ENCODE peak calls at places on chromosomes 1 and 21, in ten cellular contexts. One of them, this sample, is unnamed.

GRCh38 chr1:198598796-198599321 is 40.0 kb upstream of the PTPRC start:
- DNase-seq in gastrocnemius medialis: no peak
- DNase-seq in progenitor cell of endocrine pancreas: no peak
- DNase-seq in amniotic stem cell: no peak
- DNase-seq in stimulated activated CD4-positive, alpha-beta T cell treated with anti-CD3 and anti-CD28 coated beads, Interleukin-15, amount 100 ng/mL, for 48 hours: no peak
- DNase-seq in T-helper 2 cell: no peak
- DNase-seq in AG09309: no peak
- DNase-seq in Kasumi-1: no peak
- DNase-seq in T-cell: no peak
- DNase-seq in activated T-helper 9 cell treated with anti-CD3 and anti-CD28 coated beads, Interleukin-2, amount 50 U/mL, for 16 hours: no peak
- DNase-seq in this sample: peak; percentile 29

GRCh38 chr1:62676606-62677356 is 11.4 kb downstream of the DOCK7 start:
- DNase-seq in Kasumi-1: peak; percentile 18
- DNase-seq in amniotic stem cell: peak; percentile 41
- DNase-seq in T-cell: no peak
- DNase-seq in gastrocnemius medialis: no peak
- DNase-seq in AG09309: no peak
- DNase-seq in T-helper 2 cell: no peak
- DNase-seq in activated T-helper 9 cell treated with anti-CD3 and anti-CD28 coated beads, Interleukin-2, amount 50 U/mL, for 16 hours: no peak
- DNase-seq in stimulated activated CD4-positive, alpha-beta T cell treated with anti-CD3 and anti-CD28 coated beads, Interleukin-15, amount 100 ng/mL, for 48 hours: no peak
- DNase-seq in progenitor cell of endocrine pancreas: no peak
- DNase-seq in this sample: no peak

GRCh38 chr1:211813590-211813989 is 17.0 kb downstream of the LPGAT1 start:
- DNase-seq in activated T-helper 9 cell treated with anti-CD3 and anti-CD28 coated beads, Interleukin-2, amount 50 U/mL, for 16 hours: no peak
- DNase-seq in progenitor cell of endocrine pancreas: no peak
- DNase-seq in Kasumi-1: no peak
- DNase-seq in stimulated activated CD4-positive, alpha-beta T cell treated with anti-CD3 and anti-CD28 coated beads, Interleukin-15, amount 100 ng/mL, for 48 hours: no peak
- DNase-seq in T-cell: no peak
- DNase-seq in amniotic stem cell: no peak
- DNase-seq in gastrocnemius medialis: peak; percentile 85
- DNase-seq in AG09309: peak; percentile 23
- DNase-seq in T-helper 2 cell: no peak
- DNase-seq in this sample: no peak

GRCh38 chr1:155321577-155322497 is 1.1 kb downstream of the RUSC1 start:
- DNase-seq in activated T-helper 9 cell treated with anti-CD3 and anti-CD28 coated beads, Interleukin-2, amount 50 U/mL, for 16 hours: no peak
- DNase-seq in T-cell: no peak
- DNase-seq in stimulated activated CD4-positive, alpha-beta T cell treated with anti-CD3 and anti-CD28 coated beads, Interleukin-15, amount 100 ng/mL, for 48 hours: no peak
- DNase-seq in Kasumi-1: no peak
- DNase-seq in T-helper 2 cell: no peak
- DNase-seq in AG09309: no peak
- DNase-seq in amniotic stem cell: no peak
- DNase-seq in gastrocnemius medialis: no peak
- DNase-seq in progenitor cell of endocrine pancreas: no peak
- DNase-seq in this sample: no peak

GRCh38 chr1:33342041-33342723 is 21.3 kb upstream of the A3GALT2 start:
- DNase-seq in Kasumi-1: no peak
- DNase-seq in activated T-helper 9 cell treated with anti-CD3 and anti-CD28 coated beads, Interleukin-2, amount 50 U/mL, for 16 hours: no peak
- DNase-seq in T-helper 2 cell: no peak
- DNase-seq in progenitor cell of endocrine pancreas: peak; percentile 43
- DNase-seq in AG09309: peak; percentile 71
- DNase-seq in gastrocnemius medialis: peak; percentile 93
- DNase-seq in amniotic stem cell: peak; percentile 83
- DNase-seq in stimulated activated CD4-positive, alpha-beta T cell treated with anti-CD3 and anti-CD28 coated beads, Interleukin-15, amount 100 ng/mL, for 48 hours: no peak
- DNase-seq in T-cell: no peak
- DNase-seq in this sample: no peak

GRCh38 chr1:241998412-241998921 is 431 bp downstream of the MAP1LC3C start:
- DNase-seq in gastrocnemius medialis: peak; percentile 72
- DNase-seq in amniotic stem cell: peak; percentile 34
- DNase-seq in progenitor cell of endocrine pancreas: peak; percentile 37
- DNase-seq in Kasumi-1: peak; percentile 37
- DNase-seq in T-cell: peak; percentile 27
- DNase-seq in T-helper 2 cell: peak; percentile 16
- DNase-seq in stimulated activated CD4-positive, alpha-beta T cell treated with anti-CD3 and anti-CD28 coated beads, Interleukin-15, amount 100 ng/mL, for 48 hours: peak; percentile 9
- DNase-seq in activated T-helper 9 cell treated with anti-CD3 and anti-CD28 coated beads, Interleukin-2, amount 50 U/mL, for 16 hours: peak; percentile 4
- DNase-seq in AG09309: no peak
- DNase-seq in this sample: peak; percentile 61

GRCh38 chr1:224430511-224431113 is 4.0 kb downstream of the WDR26 start:
- DNase-seq in gastrocnemius medialis: no peak
- DNase-seq in AG09309: no peak
- DNase-seq in progenitor cell of endocrine pancreas: no peak
- DNase-seq in amniotic stem cell: peak; percentile 31
- DNase-seq in T-helper 2 cell: peak; percentile 15
- DNase-seq in stimulated activated CD4-positive, alpha-beta T cell treated with anti-CD3 and anti-CD28 coated beads, Interleukin-15, amount 100 ng/mL, for 48 hours: no peak
- DNase-seq in T-cell: peak; percentile 17
- DNase-seq in activated T-helper 9 cell treated with anti-CD3 and anti-CD28 coated beads, Interleukin-2, amount 50 U/mL, for 16 hours: no peak
- DNase-seq in Kasumi-1: peak; percentile 65
- DNase-seq in this sample: peak; percentile 63

GRCh38 chr1:100556181-100556580 is 18.2 kb downstream of the GPR88 start:
- DNase-seq in stimulated activated CD4-positive, alpha-beta T cell treated with anti-CD3 and anti-CD28 coated beads, Interleukin-15, amount 100 ng/mL, for 48 hours: no peak
- DNase-seq in amniotic stem cell: no peak
- DNase-seq in T-cell: no peak
- DNase-seq in AG09309: no peak
- DNase-seq in Kasumi-1: no peak
- DNase-seq in T-helper 2 cell: no peak
- DNase-seq in progenitor cell of endocrine pancreas: no peak
- DNase-seq in activated T-helper 9 cell treated with anti-CD3 and anti-CD28 coated beads, Interleukin-2, amount 50 U/mL, for 16 hours: no peak
- DNase-seq in gastrocnemius medialis: no peak
- DNase-seq in this sample: no peak

GRCh38 chr1:8764301-8764937 is 53.0 kb downstream of the RERE start:
- DNase-seq in Kasumi-1: no peak
- DNase-seq in amniotic stem cell: no peak
- DNase-seq in T-cell: no peak
- DNase-seq in AG09309: no peak
- DNase-seq in stimulated activated CD4-positive, alpha-beta T cell treated with anti-CD3 and anti-CD28 coated beads, Interleukin-15, amount 100 ng/mL, for 48 hours: no peak
- DNase-seq in T-helper 2 cell: no peak
- DNase-seq in progenitor cell of endocrine pancreas: no peak
- DNase-seq in gastrocnemius medialis: no peak
- DNase-seq in activated T-helper 9 cell treated with anti-CD3 and anti-CD28 coated beads, Interleukin-2, amount 50 U/mL, for 16 hours: no peak
- DNase-seq in this sample: peak; percentile 40

GRCh38 chr1:25828491-25828890 is 8.7 kb downstream of the MTFR1L start:
- DNase-seq in progenitor cell of endocrine pancreas: no peak
- DNase-seq in amniotic stem cell: no peak
- DNase-seq in T-cell: no peak
- DNase-seq in stimulated activated CD4-positive, alpha-beta T cell treated with anti-CD3 and anti-CD28 coated beads, Interleukin-15, amount 100 ng/mL, for 48 hours: no peak
- DNase-seq in Kasumi-1: no peak
- DNase-seq in gastrocnemius medialis: no peak
- DNase-seq in AG09309: no peak
- DNase-seq in T-helper 2 cell: no peak
- DNase-seq in activated T-helper 9 cell treated with anti-CD3 and anti-CD28 coated beads, Interleukin-2, amount 50 U/mL, for 16 hours: no peak
- DNase-seq in this sample: no peak

GRCh38 chr1:39788426-39788757 is 273 bp downstream of the BMP8B start:
- DNase-seq in Kasumi-1: no peak
- DNase-seq in T-cell: no peak
- DNase-seq in stimulated activated CD4-positive, alpha-beta T cell treated with anti-CD3 and anti-CD28 coated beads, Interleukin-15, amount 100 ng/mL, for 48 hours: no peak
- DNase-seq in amniotic stem cell: no peak
- DNase-seq in progenitor cell of endocrine pancreas: no peak
- DNase-seq in activated T-helper 9 cell treated with anti-CD3 and anti-CD28 coated beads, Interleukin-2, amount 50 U/mL, for 16 hours: no peak
- DNase-seq in gastrocnemius medialis: no peak
- DNase-seq in T-helper 2 cell: no peak
- DNase-seq in AG09309: no peak
- DNase-seq in this sample: no peak

GRCh38 chr1:168234846-168235547 is 9.2 kb downstream of the SFT2D2 start:
- DNase-seq in activated T-helper 9 cell treated with anti-CD3 and anti-CD28 coated beads, Interleukin-2, amount 50 U/mL, for 16 hours: no peak
- DNase-seq in Kasumi-1: peak; percentile 64
- DNase-seq in amniotic stem cell: no peak
- DNase-seq in T-helper 2 cell: peak; percentile 7
- DNase-seq in progenitor cell of endocrine pancreas: no peak
- DNase-seq in T-cell: no peak
- DNase-seq in AG09309: no peak
- DNase-seq in stimulated activated CD4-positive, alpha-beta T cell treated with anti-CD3 and anti-CD28 coated beads, Interleukin-15, amount 100 ng/mL, for 48 hours: peak; percentile 43
- DNase-seq in gastrocnemius medialis: no peak
- DNase-seq in this sample: peak; percentile 52

GRCh38 chr1:152440635-152441471 is 26.8 kb upstream of the CRNN start:
- DNase-seq in T-cell: peak; percentile 60
- DNase-seq in T-helper 2 cell: peak; percentile 50
- DNase-seq in activated T-helper 9 cell treated with anti-CD3 and anti-CD28 coated beads, Interleukin-2, amount 50 U/mL, for 16 hours: peak; percentile 40
- DNase-seq in amniotic stem cell: peak; percentile 63
- DNase-seq in gastrocnemius medialis: peak; percentile 29
- DNase-seq in AG09309: no peak
- DNase-seq in progenitor cell of endocrine pancreas: no peak
- DNase-seq in stimulated activated CD4-positive, alpha-beta T cell treated with anti-CD3 and anti-CD28 coated beads, Interleukin-15, amount 100 ng/mL, for 48 hours: peak; percentile 38
- DNase-seq in Kasumi-1: peak; percentile 74
- DNase-seq in this sample: peak; percentile 85

GRCh38 chr1:205507896-205508714 is 3.6 kb downstream of the CDK18 start:
- DNase-seq in Kasumi-1: no peak
- DNase-seq in T-cell: no peak
- DNase-seq in gastrocnemius medialis: no peak
- DNase-seq in stimulated activated CD4-positive, alpha-beta T cell treated with anti-CD3 and anti-CD28 coated beads, Interleukin-15, amount 100 ng/mL, for 48 hours: no peak
- DNase-seq in progenitor cell of endocrine pancreas: no peak
- DNase-seq in amniotic stem cell: no peak
- DNase-seq in AG09309: no peak
- DNase-seq in activated T-helper 9 cell treated with anti-CD3 and anti-CD28 coated beads, Interleukin-2, amount 50 U/mL, for 16 hours: no peak
- DNase-seq in T-helper 2 cell: no peak
- DNase-seq in this sample: no peak

GRCh38 chr1:55718758-55719671 is 503.9 kb upstream of the USP24 start:
- DNase-seq in T-helper 2 cell: no peak
- DNase-seq in stimulated activated CD4-positive, alpha-beta T cell treated with anti-CD3 and anti-CD28 coated beads, Interleukin-15, amount 100 ng/mL, for 48 hours: no peak
- DNase-seq in Kasumi-1: no peak
- DNase-seq in progenitor cell of endocrine pancreas: no peak
- DNase-seq in gastrocnemius medialis: peak; percentile 68
- DNase-seq in activated T-helper 9 cell treated with anti-CD3 and anti-CD28 coated beads, Interleukin-2, amount 50 U/mL, for 16 hours: no peak
- DNase-seq in amniotic stem cell: peak; percentile 85
- DNase-seq in AG09309: peak; percentile 100
- DNase-seq in T-cell: no peak
- DNase-seq in this sample: no peak

GRCh38 chr21:38897532-38898421 is 92.0 kb downstream of the ETS2 start:
- DNase-seq in T-helper 2 cell: no peak
- DNase-seq in Kasumi-1: no peak
- DNase-seq in activated T-helper 9 cell treated with anti-CD3 and anti-CD28 coated beads, Interleukin-2, amount 50 U/mL, for 16 hours: no peak
- DNase-seq in amniotic stem cell: no peak
- DNase-seq in gastrocnemius medialis: peak; percentile 64
- DNase-seq in stimulated activated CD4-positive, alpha-beta T cell treated with anti-CD3 and anti-CD28 coated beads, Interleukin-15, amount 100 ng/mL, for 48 hours: no peak
- DNase-seq in AG09309: no peak
- DNase-seq in progenitor cell of endocrine pancreas: no peak
- DNase-seq in T-cell: no peak
- DNase-seq in this sample: no peak

GRCh38 chr1:113012149-113012548 is 56.2 kb upstream of the SLC16A1 start:
- DNase-seq in T-cell: no peak
- DNase-seq in Kasumi-1: no peak
- DNase-seq in amniotic stem cell: no peak
- DNase-seq in stimulated activated CD4-positive, alpha-beta T cell treated with anti-CD3 and anti-CD28 coated beads, Interleukin-15, amount 100 ng/mL, for 48 hours: no peak
- DNase-seq in gastrocnemius medialis: no peak
- DNase-seq in activated T-helper 9 cell treated with anti-CD3 and anti-CD28 coated beads, Interleukin-2, amount 50 U/mL, for 16 hours: no peak
- DNase-seq in progenitor cell of endocrine pancreas: no peak
- DNase-seq in AG09309: no peak
- DNase-seq in T-helper 2 cell: no peak
- DNase-seq in this sample: no peak

GRCh38 chr1:30786264-30786991 is 28.9 kb upstream of the LAPTM5 start:
- DNase-seq in stimulated activated CD4-positive, alpha-beta T cell treated with anti-CD3 and anti-CD28 coated beads, Interleukin-15, amount 100 ng/mL, for 48 hours: no peak
- DNase-seq in AG09309: no peak
- DNase-seq in Kasumi-1: no peak
- DNase-seq in T-helper 2 cell: no peak
- DNase-seq in T-cell: no peak
- DNase-seq in progenitor cell of endocrine pancreas: no peak
- DNase-seq in gastrocnemius medialis: no peak
- DNase-seq in activated T-helper 9 cell treated with anti-CD3 and anti-CD28 coated beads, Interleukin-2, amount 50 U/mL, for 16 hours: no peak
- DNase-seq in amniotic stem cell: no peak
- DNase-seq in this sample: no peak

GRCh38 chr1:43924516-43924915 is 9.1 kb upstream of the ARTN start:
- DNase-seq in activated T-helper 9 cell treated with anti-CD3 and anti-CD28 coated beads, Interleukin-2, amount 50 U/mL, for 16 hours: no peak
- DNase-seq in gastrocnemius medialis: no peak
- DNase-seq in T-cell: no peak
- DNase-seq in Kasumi-1: no peak
- DNase-seq in AG09309: no peak
- DNase-seq in amniotic stem cell: no peak
- DNase-seq in stimulated activated CD4-positive, alpha-beta T cell treated with anti-CD3 and anti-CD28 coated beads, Interleukin-15, amount 100 ng/mL, for 48 hours: no peak
- DNase-seq in progenitor cell of endocrine pancreas: no peak
- DNase-seq in T-helper 2 cell: no peak
- DNase-seq in this sample: no peak

GRCh38 chr1:43053040-43053439 is 94.4 kb upstream of the SLC2A1 start:
- DNase-seq in Kasumi-1: no peak
- DNase-seq in stimulated activated CD4-positive, alpha-beta T cell treated with anti-CD3 and anti-CD28 coated beads, Interleukin-15, amount 100 ng/mL, for 48 hours: no peak
- DNase-seq in T-cell: no peak
- DNase-seq in AG09309: no peak
- DNase-seq in activated T-helper 9 cell treated with anti-CD3 and anti-CD28 coated beads, Interleukin-2, amount 50 U/mL, for 16 hours: no peak
- DNase-seq in T-helper 2 cell: no peak
- DNase-seq in amniotic stem cell: no peak
- DNase-seq in progenitor cell of endocrine pancreas: no peak
- DNase-seq in gastrocnemius medialis: no peak
- DNase-seq in this sample: no peak

GRCh38 chr1:234602334-234603220 is 7.4 kb downstream of the IRF2BP2 start:
- DNase-seq in T-helper 2 cell: no peak
- DNase-seq in amniotic stem cell: peak; percentile 88
- DNase-seq in AG09309: peak; percentile 88
- DNase-seq in gastrocnemius medialis: no peak
- DNase-seq in activated T-helper 9 cell treated with anti-CD3 and anti-CD28 coated beads, Interleukin-2, amount 50 U/mL, for 16 hours: no peak
- DNase-seq in T-cell: no peak
- DNase-seq in Kasumi-1: peak; percentile 72
- DNase-seq in progenitor cell of endocrine pancreas: no peak
- DNase-seq in stimulated activated CD4-positive, alpha-beta T cell treated with anti-CD3 and anti-CD28 coated beads, Interleukin-15, amount 100 ng/mL, for 48 hours: no peak
- DNase-seq in this sample: peak; percentile 34

GRCh38 chr1:245690153-245690552 is 535.4 kb downstream of the KIF26B start:
- DNase-seq in gastrocnemius medialis: no peak
- DNase-seq in progenitor cell of endocrine pancreas: no peak
- DNase-seq in AG09309: no peak
- DNase-seq in T-helper 2 cell: no peak
- DNase-seq in activated T-helper 9 cell treated with anti-CD3 and anti-CD28 coated beads, Interleukin-2, amount 50 U/mL, for 16 hours: no peak
- DNase-seq in stimulated activated CD4-positive, alpha-beta T cell treated with anti-CD3 and anti-CD28 coated beads, Interleukin-15, amount 100 ng/mL, for 48 hours: no peak
- DNase-seq in amniotic stem cell: no peak
- DNase-seq in Kasumi-1: peak; percentile 84
- DNase-seq in T-cell: no peak
- DNase-seq in this sample: no peak

GRCh38 chr21:45410151-45410864 is 5.3 kb downstream of the COL18A1 start:
- DNase-seq in amniotic stem cell: no peak
- DNase-seq in activated T-helper 9 cell treated with anti-CD3 and anti-CD28 coated beads, Interleukin-2, amount 50 U/mL, for 16 hours: no peak
- DNase-seq in progenitor cell of endocrine pancreas: no peak
- DNase-seq in T-cell: no peak
- DNase-seq in stimulated activated CD4-positive, alpha-beta T cell treated with anti-CD3 and anti-CD28 coated beads, Interleukin-15, amount 100 ng/mL, for 48 hours: no peak
- DNase-seq in AG09309: no peak
- DNase-seq in gastrocnemius medialis: no peak
- DNase-seq in T-helper 2 cell: no peak
- DNase-seq in Kasumi-1: no peak
- DNase-seq in this sample: no peak

GRCh38 chr1:42157667-42158066 is 4.5 kb downstream of the GUCA2B start:
- DNase-seq in stimulated activated CD4-positive, alpha-beta T cell treated with anti-CD3 and anti-CD28 coated beads, Interleukin-15, amount 100 ng/mL, for 48 hours: no peak
- DNase-seq in progenitor cell of endocrine pancreas: no peak
- DNase-seq in Kasumi-1: peak; percentile 52
- DNase-seq in gastrocnemius medialis: no peak
- DNase-seq in activated T-helper 9 cell treated with anti-CD3 and anti-CD28 coated beads, Interleukin-2, amount 50 U/mL, for 16 hours: no peak
- DNase-seq in amniotic stem cell: no peak
- DNase-seq in T-helper 2 cell: no peak
- DNase-seq in AG09309: no peak
- DNase-seq in T-cell: no peak
- DNase-seq in this sample: no peak

GRCh38 chr1:30879940-30880339 is 28.6 kb downstream of the SDC3 start:
- DNase-seq in amniotic stem cell: no peak
- DNase-seq in stimulated activated CD4-positive, alpha-beta T cell treated with anti-CD3 and anti-CD28 coated beads, Interleukin-15, amount 100 ng/mL, for 48 hours: no peak
- DNase-seq in progenitor cell of endocrine pancreas: no peak
- DNase-seq in gastrocnemius medialis: no peak
- DNase-seq in activated T-helper 9 cell treated with anti-CD3 and anti-CD28 coated beads, Interleukin-2, amount 50 U/mL, for 16 hours: no peak
- DNase-seq in AG09309: no peak
- DNase-seq in T-helper 2 cell: no peak
- DNase-seq in T-cell: no peak
- DNase-seq in Kasumi-1: no peak
- DNase-seq in this sample: no peak

GRCh38 chr21:33760641-33761103 is 118.4 kb downstream of the ITSN1 start:
- DNase-seq in amniotic stem cell: no peak
- DNase-seq in activated T-helper 9 cell treated with anti-CD3 and anti-CD28 coated beads, Interleukin-2, amount 50 U/mL, for 16 hours: no peak
- DNase-seq in gastrocnemius medialis: no peak
- DNase-seq in progenitor cell of endocrine pancreas: no peak
- DNase-seq in AG09309: peak; percentile 57
- DNase-seq in T-cell: no peak
- DNase-seq in stimulated activated CD4-positive, alpha-beta T cell treated with anti-CD3 and anti-CD28 coated beads, Interleukin-15, amount 100 ng/mL, for 48 hours: no peak
- DNase-seq in Kasumi-1: no peak
- DNase-seq in T-helper 2 cell: no peak
- DNase-seq in this sample: no peak

GRCh38 chr1:181635108-181635507 is 151.8 kb downstream of the CACNA1E start:
- DNase-seq in T-cell: no peak
- DNase-seq in T-helper 2 cell: no peak
- DNase-seq in stimulated activated CD4-positive, alpha-beta T cell treated with anti-CD3 and anti-CD28 coated beads, Interleukin-15, amount 100 ng/mL, for 48 hours: no peak
- DNase-seq in progenitor cell of endocrine pancreas: no peak
- DNase-seq in Kasumi-1: no peak
- DNase-seq in activated T-helper 9 cell treated with anti-CD3 and anti-CD28 coated beads, Interleukin-2, amount 50 U/mL, for 16 hours: no peak
- DNase-seq in amniotic stem cell: no peak
- DNase-seq in AG09309: no peak
- DNase-seq in gastrocnemius medialis: no peak
- DNase-seq in this sample: no peak

GRCh38 chr1:34770891-34771508 is 10.0 kb upstream of the GJB3 start:
- DNase-seq in Kasumi-1: no peak
- DNase-seq in T-helper 2 cell: no peak
- DNase-seq in T-cell: no peak
- DNase-seq in amniotic stem cell: no peak
- DNase-seq in AG09309: no peak
- DNase-seq in activated T-helper 9 cell treated with anti-CD3 and anti-CD28 coated beads, Interleukin-2, amount 50 U/mL, for 16 hours: no peak
- DNase-seq in stimulated activated CD4-positive, alpha-beta T cell treated with anti-CD3 and anti-CD28 coated beads, Interleukin-15, amount 100 ng/mL, for 48 hours: no peak
- DNase-seq in gastrocnemius medialis: no peak
- DNase-seq in progenitor cell of endocrine pancreas: no peak
- DNase-seq in this sample: no peak